ENCODE peak calls at places on chromosomes 7 and 10, in five cellular contexts. A is GM18507, X is GM12891, Z is putamen, H is CMK. W is an unnamed sample.

GRCh38 chr10:77493851-77494788 is 143.5 kb downstream of the KCNMA1 start:
- DNase-seq in A (no peak), X (no peak), Z (no peak), H (no peak), W (peak; percentile 62)

GRCh38 chr7:77570330-77571011 is 33.4 kb downstream of the PTPN12 start:
- DNase-seq in A (no peak), X (no peak), Z (peak; percentile 58), H (peak; percentile 4), W (peak; percentile 80)

GRCh38 chr10:14478639-14479038 is 147.9 kb upstream of the FRMD4A start:
- DNase-seq in A (no peak), X (no peak), Z (peak; percentile 87), H (no peak), W (peak; percentile 80)

GRCh38 chr10:28982950-28983349 is 305.6 kb downstream of the BAMBI start:
- DNase-seq in A (no peak), X (no peak), Z (no peak), H (no peak), W (no peak)

GRCh38 chr10:87960230-87960629 is 96.8 kb downstream of the PTEN start:
- DNase-seq in A (no peak), X (no peak), Z (no peak), H (no peak), W (peak; percentile 85)

GRCh38 chr10:77837248-77837924 is 89.2 kb downstream of the DLG5 start:
- DNase-seq in A (peak; percentile 51), X (peak; percentile 88), Z (no peak), H (no peak), W (peak; percentile 59)

GRCh38 chr7:151053751-151054150 is 3.9 kb downstream of the CDK5 start:
- DNase-seq in A (no peak), X (no peak), Z (no peak), H (no peak), W (no peak)

GRCh38 chr7:44914992-44915607 is 29.8 kb upstream of the PURB start:
- DNase-seq in A (peak; percentile 33), X (peak; percentile 37), Z (no peak), H (no peak), W (no peak)

GRCh38 chr10:478471-479245 is 210.8 kb downstream of the DIP2C start:
- DNase-seq in A (no peak), X (no peak), Z (no peak), H (no peak), W (no peak)

GRCh38 chr10:30172663-30173062 is 113.3 kb upstream of the JCAD start:
- DNase-seq in A (no peak), X (no peak), Z (no peak), H (no peak), W (no peak)

GRCh38 chr7:48173983-48174382 is 2.7 kb downstream of the ABCA13 start:
- DNase-seq in A (no peak), X (no peak), Z (no peak), H (no peak), W (no peak)

GRCh38 chr7:28726563-28726962 is 231.6 kb downstream of the TRIL start:
- DNase-seq in A (no peak), X (no peak), Z (no peak), H (no peak), W (no peak)

GRCh38 chr7:24406053-24406561 is 122.1 kb downstream of the NPY start:
- DNase-seq in A (no peak), X (no peak), Z (peak; percentile 1), H (no peak), W (peak; percentile 5)

GRCh38 chr10:9895406-9895805 is 1122.3 kb upstream of the CELF2 start:
- DNase-seq in A (no peak), X (no peak), Z (no peak), H (no peak), W (no peak)